ENCODE peak calls at places on chromosome 20, in nine cellular contexts. One of them, this sample, is unnamed.
A peak's percentile ranks its signal among the peaks of the same experiment; 100 is the strongest.

GRCh38 chr20:34888468-34888867 is 12.1 kb downstream of the ACSS2 start:
- DNase-seq in tibial nerve: no peak
- DNase-seq in adrenal gland: no peak
- DNase-seq in gastrocnemius medialis: no peak
- DNase-seq in heart left ventricle: no peak
- DNase-seq in thyroid gland: no peak
- DNase-seq in breast epithelium: no peak
- DNase-seq in esophagus squamous epithelium: no peak
- DNase-seq in Peyer's patch: no peak
- DNase-seq in this sample: no peak

GRCh38 chr20:8250539-8251200 is 118.6 kb downstream of the PLCB1 start:
- DNase-seq in adrenal gland: no peak
- DNase-seq in Peyer's patch: no peak
- DNase-seq in gastrocnemius medialis: no peak
- DNase-seq in tibial nerve: no peak
- DNase-seq in esophagus squamous epithelium: no peak
- DNase-seq in breast epithelium: no peak
- DNase-seq in thyroid gland: no peak
- DNase-seq in heart left ventricle: no peak
- DNase-seq in this sample: no peak

GRCh38 chr20:40506567-40506966 is 182.5 kb downstream of the MAFB start:
- DNase-seq in tibial nerve: peak; percentile 83
- DNase-seq in Peyer's patch: peak; percentile 48
- DNase-seq in esophagus squamous epithelium: peak; percentile 62
- DNase-seq in breast epithelium: peak; percentile 96
- DNase-seq in adrenal gland: peak; percentile 94
- DNase-seq in thyroid gland: peak; percentile 58
- DNase-seq in heart left ventricle: peak; percentile 90
- DNase-seq in gastrocnemius medialis: peak; percentile 84
- DNase-seq in this sample: peak; percentile 86

GRCh38 chr20:56400001-56400640 is 7.7 kb downstream of the CSTF1 start:
- DNase-seq in thyroid gland: peak; percentile 46
- DNase-seq in adrenal gland: peak; percentile 78
- DNase-seq in gastrocnemius medialis: no peak
- DNase-seq in tibial nerve: no peak
- DNase-seq in breast epithelium: no peak
- DNase-seq in esophagus squamous epithelium: no peak
- DNase-seq in Peyer's patch: peak; percentile 51
- DNase-seq in heart left ventricle: no peak
- DNase-seq in this sample: no peak

GRCh38 chr20:59421089-59421488 is 120.7 kb downstream of the EDN3 start:
- DNase-seq in esophagus squamous epithelium: no peak
- DNase-seq in breast epithelium: no peak
- DNase-seq in gastrocnemius medialis: no peak
- DNase-seq in heart left ventricle: no peak
- DNase-seq in tibial nerve: no peak
- DNase-seq in Peyer's patch: no peak
- DNase-seq in thyroid gland: no peak
- DNase-seq in adrenal gland: no peak
- DNase-seq in this sample: no peak

GRCh38 chr20:54123587-54124180 is 50.1 kb downstream of the CYP24A1 start:
- DNase-seq in Peyer's patch: no peak
- DNase-seq in heart left ventricle: no peak
- DNase-seq in thyroid gland: peak; percentile 96
- DNase-seq in tibial nerve: no peak
- DNase-seq in gastrocnemius medialis: no peak
- DNase-seq in breast epithelium: peak; percentile 91
- DNase-seq in esophagus squamous epithelium: no peak
- DNase-seq in adrenal gland: peak; percentile 53
- DNase-seq in this sample: peak; percentile 89

GRCh38 chr20:46592580-46593362 is 42.3 kb upstream of the OCSTAMP start:
- DNase-seq in breast epithelium: no peak
- DNase-seq in adrenal gland: no peak
- DNase-seq in gastrocnemius medialis: no peak
- DNase-seq in tibial nerve: no peak
- DNase-seq in thyroid gland: no peak
- DNase-seq in heart left ventricle: no peak
- DNase-seq in Peyer's patch: no peak
- DNase-seq in esophagus squamous epithelium: no peak
- DNase-seq in this sample: no peak

GRCh38 chr20:43893930-43894329 is 20.7 kb upstream of the TOX2 start:
- DNase-seq in Peyer's patch: no peak
- DNase-seq in thyroid gland: no peak
- DNase-seq in breast epithelium: no peak
- DNase-seq in esophagus squamous epithelium: no peak
- DNase-seq in adrenal gland: no peak
- DNase-seq in tibial nerve: no peak
- DNase-seq in heart left ventricle: no peak
- DNase-seq in gastrocnemius medialis: no peak
- DNase-seq in this sample: no peak

GRCh38 chr20:62489940-62490263 is 14.1 kb upstream of the GATA5 start:
- DNase-seq in adrenal gland: no peak
- DNase-seq in Peyer's patch: no peak
- DNase-seq in gastrocnemius medialis: no peak
- DNase-seq in thyroid gland: no peak
- DNase-seq in tibial nerve: no peak
- DNase-seq in heart left ventricle: no peak
- DNase-seq in breast epithelium: no peak
- DNase-seq in esophagus squamous epithelium: no peak
- DNase-seq in this sample: peak; percentile 53

GRCh38 chr20:62488470-62488869 is 12.7 kb upstream of the GATA5 start:
- DNase-seq in gastrocnemius medialis: no peak
- DNase-seq in breast epithelium: no peak
- DNase-seq in heart left ventricle: no peak
- DNase-seq in Peyer's patch: no peak
- DNase-seq in tibial nerve: no peak
- DNase-seq in adrenal gland: no peak
- DNase-seq in esophagus squamous epithelium: no peak
- DNase-seq in thyroid gland: no peak
- DNase-seq in this sample: no peak

GRCh38 chr20:62487125-62487524 is 11.3 kb upstream of the GATA5 start:
- DNase-seq in Peyer's patch: no peak
- DNase-seq in breast epithelium: no peak
- DNase-seq in tibial nerve: no peak
- DNase-seq in adrenal gland: no peak
- DNase-seq in thyroid gland: no peak
- DNase-seq in heart left ventricle: no peak
- DNase-seq in esophagus squamous epithelium: no peak
- DNase-seq in gastrocnemius medialis: no peak
- DNase-seq in this sample: no peak

GRCh38 chr20:62487564-62488086 is 11.8 kb upstream of the GATA5 start:
- DNase-seq in tibial nerve: no peak
- DNase-seq in gastrocnemius medialis: no peak
- DNase-seq in breast epithelium: no peak
- DNase-seq in esophagus squamous epithelium: no peak
- DNase-seq in Peyer's patch: no peak
- DNase-seq in thyroid gland: no peak
- DNase-seq in adrenal gland: peak; percentile 63
- DNase-seq in heart left ventricle: no peak
- DNase-seq in this sample: no peak

DNA sequence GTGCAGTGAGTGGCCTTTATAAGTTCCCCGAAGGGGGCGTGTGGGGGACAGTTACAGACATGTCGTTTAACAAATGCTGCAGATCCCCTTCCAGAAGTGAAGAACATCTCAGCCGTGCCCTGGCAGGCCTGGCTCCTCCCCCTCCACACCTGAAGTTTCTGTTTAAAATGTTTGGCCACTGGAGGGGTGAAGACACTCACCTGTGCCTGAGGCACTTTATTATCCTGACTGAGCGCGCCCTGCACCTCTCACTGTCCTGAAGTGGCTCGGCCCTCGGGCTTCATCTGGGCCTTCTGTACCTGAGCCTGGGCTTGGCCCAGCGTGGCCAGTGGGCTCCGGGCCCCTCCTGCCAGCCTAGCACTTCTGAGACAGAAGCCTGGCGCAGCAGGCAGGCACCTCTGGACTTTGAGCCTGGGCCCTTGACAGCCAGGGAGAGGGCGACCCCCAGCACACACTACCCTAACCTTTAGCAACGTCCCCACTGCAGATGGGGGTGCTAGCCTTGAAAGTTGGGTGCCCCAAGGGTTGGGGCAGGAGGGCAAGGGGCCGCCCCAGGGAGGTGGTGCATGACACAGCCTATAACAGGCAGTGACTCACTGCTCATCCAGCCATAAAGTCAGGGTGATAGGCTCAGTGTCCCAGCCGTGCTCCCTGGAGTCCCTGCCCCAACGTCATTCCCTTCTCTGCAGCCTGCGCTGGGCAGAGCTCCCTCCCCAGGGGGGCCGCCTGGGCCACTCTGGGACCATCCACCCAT is 13.6 kb upstream of the GATA5 start:
- DNase-seq in adrenal gland: peak; percentile 78
- DNase-seq in heart left ventricle: no peak
- DNase-seq in esophagus squamous epithelium: no peak
- DNase-seq in Peyer's patch: no peak
- DNase-seq in breast epithelium: no peak
- DNase-seq in gastrocnemius medialis: no peak
- DNase-seq in thyroid gland: peak; percentile 10
- DNase-seq in tibial nerve: no peak
- DNase-seq in this sample: peak; percentile 63
- H3K27me3 ChIP-seq in adrenal gland: no peaks in the 10 kb centered on the region
- H3K27me3 ChIP-seq in heart left ventricle: peaks cover 18% of the 10 kb centered on the region
- H3K27me3 ChIP-seq in esophagus squamous epithelium: no peaks in the 10 kb centered on the region
- H3K27me3 ChIP-seq in Peyer's patch: no peaks in the 10 kb centered on the region
- H3K27me3 ChIP-seq in breast epithelium: peaks cover 62% of the 10 kb centered on the region
- H3K27me3 ChIP-seq in gastrocnemius medialis: no peaks in the 10 kb centered on the region
- H3K27me3 ChIP-seq in thyroid gland: peaks cover 6% of the 10 kb centered on the region
- H3K27me3 ChIP-seq in tibial nerve: peaks cover 72% of the 10 kb centered on the region
- H3K27me3 ChIP-seq in this sample: no peaks in the 10 kb centered on the region

DNA sequence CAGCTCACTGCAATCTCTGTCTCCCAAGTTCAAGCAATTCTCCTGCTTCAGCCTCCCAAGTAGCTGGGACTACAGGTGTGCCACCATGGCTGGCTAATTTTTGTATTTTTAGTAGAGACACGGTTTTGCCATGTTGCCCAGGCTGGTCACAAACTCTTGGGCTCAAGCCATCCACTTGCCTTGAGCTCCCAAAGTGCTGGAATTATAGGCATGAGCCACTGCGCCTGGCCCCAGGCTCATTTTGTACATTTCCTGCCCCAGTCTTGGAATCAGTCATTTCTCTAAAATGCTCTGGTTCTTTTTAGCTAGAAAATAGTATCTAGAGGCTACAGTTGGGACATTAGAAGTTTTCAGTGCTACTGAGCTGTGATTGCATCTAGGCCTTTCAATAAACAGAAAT is 13.5 kb downstream of the MANBAL start:
- DNase-seq in adrenal gland: peak; percentile 9
- DNase-seq in esophagus squamous epithelium: no peak
- DNase-seq in gastrocnemius medialis: no peak
- DNase-seq in thyroid gland: peak; percentile 40
- DNase-seq in tibial nerve: no peak
- DNase-seq in heart left ventricle: no peak
- DNase-seq in breast epithelium: peak; percentile 76
- DNase-seq in Peyer's patch: no peak
- DNase-seq in this sample: no peak
- H3K27ac ChIP-seq in adrenal gland: no peak overlapping the region
- H3K27ac ChIP-seq in esophagus squamous epithelium: no peak overlapping the region
- H3K27ac ChIP-seq in gastrocnemius medialis: no peak overlapping the region
- H3K27ac ChIP-seq in thyroid gland: peak overlapping the region; percentile 29
- H3K27ac ChIP-seq in tibial nerve: no peak overlapping the region
- H3K27ac ChIP-seq in heart left ventricle: no peak overlapping the region
- H3K27ac ChIP-seq in breast epithelium: peak overlapping the region; percentile 73
- H3K27ac ChIP-seq in Peyer's patch: no peak overlapping the region
- H3K27ac ChIP-seq in this sample: no peak overlapping the region

GRCh38 chr20:380763-381580 is 412 bp downstream of the TRIB3 start:
- DNase-seq in tibial nerve: no peak
- DNase-seq in heart left ventricle: peak; percentile 71
- DNase-seq in esophagus squamous epithelium: no peak
- DNase-seq in Peyer's patch: peak; percentile 74
- DNase-seq in thyroid gland: peak; percentile 44
- DNase-seq in adrenal gland: no peak
- DNase-seq in gastrocnemius medialis: no peak
- DNase-seq in breast epithelium: no peak
- DNase-seq in this sample: peak; percentile 94

GRCh38 chr20:383889-384288 is 3.3 kb downstream of the TRIB3 start:
- DNase-seq in Peyer's patch: no peak
- DNase-seq in heart left ventricle: no peak
- DNase-seq in esophagus squamous epithelium: no peak
- DNase-seq in gastrocnemius medialis: no peak
- DNase-seq in adrenal gland: no peak
- DNase-seq in tibial nerve: no peak
- DNase-seq in thyroid gland: no peak
- DNase-seq in breast epithelium: no peak
- DNase-seq in this sample: no peak

GRCh38 chr20:384723-385122 is 4.2 kb downstream of the TRIB3 start:
- DNase-seq in adrenal gland: no peak
- DNase-seq in gastrocnemius medialis: no peak
- DNase-seq in esophagus squamous epithelium: no peak
- DNase-seq in Peyer's patch: no peak
- DNase-seq in tibial nerve: no peak
- DNase-seq in breast epithelium: no peak
- DNase-seq in thyroid gland: no peak
- DNase-seq in heart left ventricle: no peak
- DNase-seq in this sample: no peak

GRCh38 chr20:381581-382290 is 1.2 kb downstream of the TRIB3 start:
- DNase-seq in adrenal gland: peak; percentile 82
- DNase-seq in thyroid gland: peak; percentile 74
- DNase-seq in tibial nerve: no peak
- DNase-seq in esophagus squamous epithelium: peak; percentile 46
- DNase-seq in heart left ventricle: peak; percentile 80
- DNase-seq in breast epithelium: peak; percentile 66
- DNase-seq in gastrocnemius medialis: peak; percentile 27
- DNase-seq in Peyer's patch: peak; percentile 90
- DNase-seq in this sample: peak; percentile 91

DNA sequence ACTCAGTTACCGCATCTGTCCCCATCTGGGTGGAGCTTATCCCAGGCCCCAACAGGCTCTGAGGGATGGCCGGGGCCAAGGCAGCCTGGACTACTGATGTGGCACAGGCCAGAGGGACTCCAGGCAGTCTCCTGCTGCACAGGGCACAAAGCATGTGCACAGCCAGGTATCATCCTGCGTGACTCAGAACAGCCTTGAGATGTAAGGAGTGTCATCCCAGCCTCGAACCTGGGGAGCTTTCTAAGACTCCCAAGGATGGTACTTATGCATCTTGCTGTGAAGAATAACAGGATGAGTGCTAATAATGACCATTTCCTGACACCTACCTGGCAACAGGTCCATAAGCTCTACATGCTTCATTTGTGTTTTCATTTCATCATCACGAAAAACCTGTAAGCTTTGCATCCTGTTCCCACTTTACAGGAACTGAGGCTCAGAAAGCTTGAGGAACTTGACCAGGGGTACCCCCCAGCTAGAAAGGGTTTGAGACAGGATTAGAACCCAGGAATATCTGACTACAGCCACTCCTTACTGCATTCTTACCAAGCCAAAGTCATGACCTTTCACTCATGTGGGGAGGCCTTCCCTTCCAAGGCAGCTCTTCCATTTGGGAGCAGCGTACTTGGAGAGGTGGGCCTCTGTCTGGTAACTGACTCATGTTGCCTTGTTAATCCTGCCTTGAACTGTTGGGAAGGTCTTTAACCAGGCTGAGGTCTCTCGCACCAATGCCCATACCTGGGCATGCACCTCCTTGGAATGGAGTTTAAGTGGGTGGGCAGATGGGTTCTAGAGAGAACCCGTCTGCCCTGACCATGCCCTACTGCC is 1.9 kb downstream of the TRIB3 start:
- DNase-seq in heart left ventricle: no peak
- DNase-seq in gastrocnemius medialis: no peak
- DNase-seq in Peyer's patch: no peak
- DNase-seq in esophagus squamous epithelium: no peak
- DNase-seq in tibial nerve: no peak
- DNase-seq in breast epithelium: no peak
- DNase-seq in thyroid gland: no peak
- DNase-seq in adrenal gland: peak; percentile 61
- DNase-seq in this sample: no peak
- TF ChIP-seq POLR2A in heart left ventricle: no peak
- TF ChIP-seq POLR2A in gastrocnemius medialis: no peak
- TF ChIP-seq POLR2A in Peyer's patch: no peak
- TF ChIP-seq POLR2A in esophagus squamous epithelium: no peak
- TF ChIP-seq POLR2A in tibial nerve: no peak
- TF ChIP-seq POLR2A in breast epithelium: no peak
- TF ChIP-seq POLR2A in thyroid gland: no peak
- TF ChIP-seq POLR2A in adrenal gland: no peak
- TF ChIP-seq POLR2A in this sample: no peak

GRCh38 chr20:58146761-58147160 is 81.7 kb downstream of the ANKRD60 start:
- DNase-seq in breast epithelium: no peak
- DNase-seq in esophagus squamous epithelium: no peak
- DNase-seq in tibial nerve: no peak
- DNase-seq in Peyer's patch: no peak
- DNase-seq in adrenal gland: no peak
- DNase-seq in gastrocnemius medialis: no peak
- DNase-seq in thyroid gland: no peak
- DNase-seq in heart left ventricle: no peak
- DNase-seq in this sample: no peak

GRCh38 chr20:58144071-58144470 is 84.4 kb downstream of the ANKRD60 start:
- DNase-seq in breast epithelium: no peak
- DNase-seq in thyroid gland: no peak
- DNase-seq in gastrocnemius medialis: no peak
- DNase-seq in adrenal gland: peak; percentile 2
- DNase-seq in heart left ventricle: no peak
- DNase-seq in tibial nerve: no peak
- DNase-seq in esophagus squamous epithelium: no peak
- DNase-seq in Peyer's patch: no peak
- DNase-seq in this sample: no peak

GRCh38 chr20:58146081-58146734 is 82.2 kb downstream of the ANKRD60 start:
- DNase-seq in thyroid gland: no peak
- DNase-seq in Peyer's patch: no peak
- DNase-seq in heart left ventricle: no peak
- DNase-seq in breast epithelium: no peak
- DNase-seq in gastrocnemius medialis: no peak
- DNase-seq in adrenal gland: no peak
- DNase-seq in tibial nerve: peak; percentile 3
- DNase-seq in esophagus squamous epithelium: no peak
- DNase-seq in this sample: no peak

GRCh38 chr20:58143531-58143930 is 84.9 kb downstream of the ANKRD60 start:
- DNase-seq in tibial nerve: no peak
- DNase-seq in thyroid gland: no peak
- DNase-seq in heart left ventricle: no peak
- DNase-seq in esophagus squamous epithelium: no peak
- DNase-seq in breast epithelium: no peak
- DNase-seq in gastrocnemius medialis: no peak
- DNase-seq in Peyer's patch: no peak
- DNase-seq in adrenal gland: peak; percentile 24
- DNase-seq in this sample: no peak

GRCh38 chr20:58145506-58146080 is 82.9 kb downstream of the ANKRD60 start:
- DNase-seq in thyroid gland: no peak
- DNase-seq in adrenal gland: no peak
- DNase-seq in Peyer's patch: no peak
- DNase-seq in esophagus squamous epithelium: no peak
- DNase-seq in heart left ventricle: no peak
- DNase-seq in tibial nerve: peak; percentile 4
- DNase-seq in breast epithelium: no peak
- DNase-seq in gastrocnemius medialis: no peak
- DNase-seq in this sample: no peak
- H3K27me3 ChIP-seq in thyroid gland: no peaks in the 10 kb centered on the region
- H3K27me3 ChIP-seq in adrenal gland: peaks cover 13% of the 10 kb centered on the region
- H3K27me3 ChIP-seq in Peyer's patch: no peaks in the 10 kb centered on the region
- H3K27me3 ChIP-seq in esophagus squamous epithelium: peaks cover 3% of the 10 kb centered on the region
- H3K27me3 ChIP-seq in heart left ventricle: peaks cover 12% of the 10 kb centered on the region
- H3K27me3 ChIP-seq in tibial nerve: peaks cover 6% of the 10 kb centered on the region
- H3K27me3 ChIP-seq in breast epithelium: peaks cover 6% of the 10 kb centered on the region
- H3K27me3 ChIP-seq in gastrocnemius medialis: peaks cover 10% of the 10 kb centered on the region
- H3K27me3 ChIP-seq in this sample: no peaks in the 10 kb centered on the region